ENCODE peak calls at places on chromosome 2, in six cellular contexts. S, M, Q, R, J and D are unnamed samples.

GRCh38 chr2:122864728-122865127 is 1109.3 kb downstream of the TSN start:
- DNase-seq in M (no peak), Q (no peak), S (no peak), J (no peak), R (no peak), D (no peak)

GRCh38 chr2:7517122-7517487 is 599.9 kb downstream of the RNF144A start:
- DNase-seq in J (no peak), M (no peak), S (no peak), R (no peak), Q (no peak), D (no peak)

GRCh38 chr2:226673314-226673723 is 126.3 kb downstream of the IRS1 start:
- DNase-seq in J (no peak), S (peak; percentile 78), R (no peak), Q (peak; percentile 98), M (peak; percentile 23), D (no peak)

GRCh38 chr2:85783796-85784195 is 30.0 kb downstream of the ATOH8 start:
- DNase-seq in R (no peak), M (no peak), Q (no peak), S (no peak), J (no peak), D (no peak)

GRCh38 chr2:205633994-205634393 is 48.3 kb upstream of the NRP2 start:
- DNase-seq in Q (no peak), R (no peak), S (no peak), M (no peak), J (no peak), D (no peak)

GRCh38 chr2:165499131-165499530 is 29.6 kb downstream of the CSRNP3 start:
- DNase-seq in S (no peak), M (no peak), Q (no peak), J (no peak), R (no peak), D (no peak)

GRCh38 chr2:135299165-135299564 is 231.9 kb downstream of the ZRANB3 start:
- DNase-seq in M (no peak), S (no peak), J (no peak), R (no peak), Q (no peak), D (no peak)

GRCh38 chr2:208101716-208102631 is 22.4 kb downstream of the CRYGD start:
- DNase-seq in Q (peak; percentile 39), M (no peak), S (no peak), R (no peak), J (no peak), D (no peak)

GRCh38 chr2:55838653-55839052 is 84.9 kb downstream of the EFEMP1 start:
- DNase-seq in R (peak; percentile 16), J (no peak), Q (no peak), M (no peak), S (no peak), D (no peak)

GRCh38 chr2:79721966-79722365 is 209.1 kb downstream of the CTNNA2 start:
- DNase-seq in R (no peak), S (no peak), M (no peak), J (no peak), Q (no peak), D (no peak)

GRCh38 chr2:28809927-28810326 is 707 bp upstream of the SPDYA start:
- DNase-seq in Q (no peak), M (no peak), J (no peak), R (no peak), S (no peak), D (no peak)

GRCh38 chr2:129742415-129742814 is 237.1 kb upstream of the RAB6C start:
- DNase-seq in M (no peak), Q (no peak), J (no peak), R (no peak), S (no peak), D (no peak)

GRCh38 chr2:60759654-60760053 is 3.6 kb downstream of the PAPOLG start:
- DNase-seq in M (no peak), R (no peak), S (no peak), J (no peak), Q (no peak), D (peak; percentile 78)

GRCh38 chr2:101349893-101350662 is 37.2 kb downstream of the CREG2 start:
- DNase-seq in R (no peak), M (no peak), S (no peak), Q (no peak), J (no peak), D (no peak)

GRCh38 chr2:65580824-65581223 is 148.4 kb upstream of the SPRED2 start:
- DNase-seq in S (no peak), Q (no peak), M (no peak), R (no peak), J (no peak), D (no peak)

GRCh38 chr2:223837290-223838061 is at the start of gene AP1S3:
- DNase-seq in J (peak; percentile 75), R (peak; percentile 87), Q (peak; percentile 65), M (peak; percentile 41), S (peak; percentile 65), D (peak; percentile 85)

GRCh38 chr2:168116448-168116847 is 130.9 kb downstream of the STK39 start:
- DNase-seq in Q (no peak), J (peak; percentile 60), R (no peak), S (no peak), M (no peak), D (no peak)

GRCh38 chr2:80560298-80560697 is 255.7 kb upstream of the LRRTM1 start:
- DNase-seq in S (no peak), J (no peak), Q (no peak), R (no peak), M (no peak), D (no peak)

GRCh38 chr2:64943387-64944150 is 45.6 kb upstream of the SLC1A4 start:
- DNase-seq in R (peak; percentile 40), S (peak; percentile 95), Q (no peak), M (peak; percentile 43), J (peak; percentile 53), D (no peak)

GRCh38 chr2:14072338-14072737 is 560.2 kb upstream of the LRATD1 start:
- DNase-seq in S (no peak), M (no peak), R (no peak), Q (no peak), J (no peak), D (no peak)

GRCh38 chr2:54557601-54558187 is 101.6 kb downstream of the SPTBN1 start:
- DNase-seq in M (no peak), S (peak; percentile 74), J (peak; percentile 67), R (peak; percentile 33), Q (peak; percentile 81), D (peak; percentile 58)

GRCh38 chr2:54560146-54560881 is 104.2 kb downstream of the SPTBN1 start:
- DNase-seq in M (no peak), S (peak; percentile 63), J (peak; percentile 37), R (peak; percentile 49), Q (no peak), D (peak; percentile 44)

GRCh38 chr2:54559593-54560145 is 103.5 kb downstream of the SPTBN1 start:
- DNase-seq in S (peak; percentile 60), M (peak; percentile 40), J (peak; percentile 52), Q (no peak), R (peak; percentile 57), D (peak; percentile 54)

GRCh38 chr2:54558188-54558975 is 102.3 kb downstream of the SPTBN1 start:
- DNase-seq in M (peak; percentile 46), Q (peak; percentile 56), R (peak; percentile 61), S (peak; percentile 70), J (peak; percentile 76), D (peak; percentile 70)

GRCh38 chr2:54558976-54559410 is 102.9 kb downstream of the SPTBN1 start:
- DNase-seq in R (peak; percentile 39), M (no peak), J (no peak), Q (no peak), S (no peak), D (no peak)
- H3K4me1 ChIP-seq in R (peaks cover 59% of the 10 kb centered on the region), M (peaks cover 88% of the 10 kb centered on the region), J (peaks cover 48% of the 10 kb centered on the region), Q (peaks cover 14% of the 10 kb centered on the region), S (peaks cover 40% of the 10 kb centered on the region), D (peaks cover 55% of the 10 kb centered on the region)

GRCh38 chr2:143171817-143172216 is 42.6 kb downstream of the ARHGAP15 start:
- DNase-seq in S (no peak), J (no peak), M (no peak), R (no peak), Q (no peak), D (no peak)
- TF ChIP-seq CTCF in S (no peak), J (no peak), M (no peak), R (peak; percentile 2), Q (peak; percentile 21), D (no peak)

GRCh38 chr2:71148506-71149063 is 18.2 kb downstream of the MPHOSPH10 start:
- DNase-seq in S (no peak), M (no peak), Q (no peak), R (no peak), J (no peak), D (no peak)
- H3K4me1 ChIP-seq in S (peaks cover 6% of the 10 kb centered on the region), M (peaks cover 11% of the 10 kb centered on the region), Q (no peaks in the 10 kb centered on the region), R (no peaks in the 10 kb centered on the region), J (no peaks in the 10 kb centered on the region), D (peaks cover 2% of the 10 kb centered on the region)

GRCh38 chr2:237901932-237902846 is 42.8 kb downstream of the RAMP1 start:
- DNase-seq in Q (no peak), J (no peak), M (no peak), S (no peak), R (no peak), D (no peak)
- TF ChIP-seq CTCF in Q (no peak), J (no peak), M (no peak), S (no peak), R (no peak), D (no peak)